ENCODE peak calls at places on chromosomes 7 and 10, in eight cellular contexts. One of them, this sample, is unnamed. For H3K27me3 and H3K36me3, the result is how much of the 10 kb centered on the place peaks cover.

GRCh38 chr7:104231054-104232046 is 23.5 kb upstream of the ORC5 start:
- DNase-seq in uterus: peak
- DNase-seq in tibial nerve: peak
- DNase-seq in pancreas: peak
- DNase-seq in lung: no peak
- DNase-seq in BE2C: peak
- DNase-seq in adipocyte: peak
- DNase-seq in heart left ventricle: peak
- DNase-seq in this sample: no peak

GRCh38 chr10:48511855-48512191 is 93.0 kb downstream of the ARHGAP22 start:
- DNase-seq in uterus: no peak
- DNase-seq in tibial nerve: no peak
- DNase-seq in pancreas: no peak
- DNase-seq in lung: no peak
- DNase-seq in BE2C: no peak
- DNase-seq in adipocyte: no peak
- DNase-seq in heart left ventricle: no peak
- DNase-seq in this sample: no peak

GRCh38 chr7:28570970-28571288 is 158.6 kb downstream of the CREB5 start:
- DNase-seq in uterus: no peak
- DNase-seq in tibial nerve: no peak
- DNase-seq in pancreas: no peak
- DNase-seq in lung: no peak
- DNase-seq in BE2C: no peak
- DNase-seq in adipocyte: peak
- DNase-seq in heart left ventricle: no peak
- DNase-seq in this sample: no peak

GRCh38 chr7:157664034-157664433 is 327.2 kb downstream of the DNAJB6 start:
- DNase-seq in uterus: no peak
- DNase-seq in tibial nerve: no peak
- DNase-seq in pancreas: no peak
- DNase-seq in lung: no peak
- DNase-seq in BE2C: no peak
- DNase-seq in adipocyte: no peak
- DNase-seq in heart left ventricle: no peak
- DNase-seq in this sample: no peak

GRCh38 chr10:52376665-52377354 is 62.7 kb downstream of the DKK1 start:
- DNase-seq in uterus: no peak
- DNase-seq in tibial nerve: no peak
- DNase-seq in pancreas: no peak
- DNase-seq in lung: no peak
- DNase-seq in BE2C: no peak
- DNase-seq in adipocyte: no peak
- DNase-seq in heart left ventricle: no peak
- DNase-seq in this sample: no peak

GRCh38 chr7:27392477-27392876 is 149.9 kb downstream of the EVX1 start:
- DNase-seq in uterus: no peak
- DNase-seq in tibial nerve: no peak
- DNase-seq in pancreas: no peak
- DNase-seq in lung: no peak
- DNase-seq in BE2C: no peak
- DNase-seq in adipocyte: no peak
- DNase-seq in heart left ventricle: no peak
- DNase-seq in this sample: no peak

GRCh38 chr7:130732980-130733865 is 784 bp downstream of the KLF14 start:
- DNase-seq in uterus: peak
- DNase-seq in tibial nerve: no peak
- DNase-seq in pancreas: peak
- DNase-seq in lung: no peak
- DNase-seq in BE2C: peak
- DNase-seq in adipocyte: peak
- DNase-seq in heart left ventricle: peak
- DNase-seq in this sample: no peak

GRCh38 chr7:98211221-98211675 is at the start of gene BHLHA15:
- DNase-seq in uterus: no peak
- DNase-seq in tibial nerve: no peak
- DNase-seq in pancreas: peak
- DNase-seq in lung: peak
- DNase-seq in BE2C: peak
- DNase-seq in adipocyte: peak
- DNase-seq in heart left ventricle: peak
- DNase-seq in this sample: peak

GRCh38 chr7:56105508-56105907 is 768 bp downstream of the CHCHD2 start:
- DNase-seq in uterus: no peak
- DNase-seq in tibial nerve: no peak
- DNase-seq in pancreas: no peak
- DNase-seq in lung: no peak
- DNase-seq in BE2C: no peak
- DNase-seq in adipocyte: peak
- DNase-seq in heart left ventricle: peak
- DNase-seq in this sample: peak

GRCh38 chr7:417625-417889 is 102.1 kb downstream of the PDGFA start:
- DNase-seq in uterus: no peak
- DNase-seq in tibial nerve: no peak
- DNase-seq in pancreas: no peak
- DNase-seq in lung: no peak
- DNase-seq in BE2C: no peak
- DNase-seq in adipocyte: no peak
- DNase-seq in heart left ventricle: peak
- DNase-seq in this sample: no peak

GRCh38 chr7:158017226-158018060 is 570.2 kb downstream of the PTPRN2 start:
- DNase-seq in uterus: no peak
- DNase-seq in tibial nerve: no peak
- DNase-seq in pancreas: no peak
- DNase-seq in lung: no peak
- DNase-seq in BE2C: no peak
- DNase-seq in adipocyte: no peak
- DNase-seq in heart left ventricle: peak
- DNase-seq in this sample: no peak

GRCh38 chr10:128062331-128062730 is 63.9 kb downstream of the MKI67 start:
- DNase-seq in uterus: no peak
- DNase-seq in tibial nerve: no peak
- DNase-seq in pancreas: no peak
- DNase-seq in lung: no peak
- DNase-seq in BE2C: peak
- DNase-seq in adipocyte: no peak
- DNase-seq in heart left ventricle: peak
- DNase-seq in this sample: no peak

GRCh38 chr10:93873427-93874115 is 20.2 kb upstream of the SLC35G1 start:
- DNase-seq in uterus: no peak
- DNase-seq in tibial nerve: no peak
- DNase-seq in pancreas: no peak
- DNase-seq in lung: no peak
- DNase-seq in BE2C: no peak
- DNase-seq in adipocyte: peak
- DNase-seq in heart left ventricle: no peak
- DNase-seq in this sample: no peak

GRCh38 chr10:91412688-91413087 is 2.5 kb downstream of the HECTD2 start:
- DNase-seq in uterus: no peak
- DNase-seq in tibial nerve: no peak
- DNase-seq in pancreas: no peak
- DNase-seq in lung: no peak
- DNase-seq in BE2C: no peak
- DNase-seq in adipocyte: no peak
- DNase-seq in heart left ventricle: no peak
- DNase-seq in this sample: no peak

GRCh38 chr7:151386301-151387160 is 23.3 kb downstream of the WDR86 start:
- DNase-seq in uterus: no peak
- DNase-seq in tibial nerve: no peak
- DNase-seq in pancreas: no peak
- DNase-seq in lung: no peak
- DNase-seq in BE2C: no peak
- DNase-seq in adipocyte: no peak
- DNase-seq in heart left ventricle: peak
- DNase-seq in this sample: no peak

GRCh38 chr7:15555385-15555859 is 6.4 kb downstream of the AGMO start:
- DNase-seq in uterus: no peak
- DNase-seq in tibial nerve: no peak
- DNase-seq in pancreas: no peak
- DNase-seq in lung: no peak
- DNase-seq in BE2C: no peak
- DNase-seq in adipocyte: peak
- DNase-seq in heart left ventricle: no peak
- DNase-seq in this sample: no peak

GRCh38 chr10:124644281-124644680 is 99.9 kb downstream of the FAM53B start:
- DNase-seq in uterus: no peak
- DNase-seq in tibial nerve: no peak
- DNase-seq in pancreas: no peak
- DNase-seq in lung: no peak
- DNase-seq in BE2C: no peak
- DNase-seq in adipocyte: no peak
- DNase-seq in heart left ventricle: no peak
- DNase-seq in this sample: no peak
- H3K27me3 ChIP-seq in uterus: under half
- H3K27me3 ChIP-seq in tibial nerve: under half
- H3K27me3 ChIP-seq in pancreas: under half
- H3K27me3 ChIP-seq in lung: under half
- H3K27me3 ChIP-seq in BE2C: under half
- H3K27me3 ChIP-seq in adipocyte: under half
- H3K27me3 ChIP-seq in heart left ventricle: under half
- H3K27me3 ChIP-seq in this sample: under half

DNA sequence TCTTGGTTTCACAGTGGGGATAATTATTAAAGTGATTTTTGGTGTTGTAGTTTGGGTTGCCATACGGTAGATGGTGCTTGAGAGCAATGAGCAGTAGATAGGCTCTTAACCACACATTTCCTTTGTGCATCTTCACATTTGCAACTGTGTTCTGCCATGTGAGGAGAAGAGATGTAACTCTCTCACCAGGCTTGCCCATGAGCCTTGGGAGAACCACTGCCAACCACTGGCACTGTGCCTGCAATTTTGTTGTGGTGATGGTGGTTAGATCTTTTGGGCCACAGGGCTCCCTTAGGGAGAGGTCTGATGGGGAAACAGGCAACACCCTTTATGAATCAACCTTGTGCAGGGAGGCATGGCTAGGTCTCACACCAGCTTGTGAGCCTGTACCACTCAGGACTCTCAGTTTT is 204.3 kb downstream of the CCDC7 start:
- DNase-seq in uterus: no peak
- DNase-seq in tibial nerve: no peak
- DNase-seq in pancreas: no peak
- DNase-seq in lung: no peak
- DNase-seq in BE2C: no peak
- DNase-seq in adipocyte: no peak
- DNase-seq in heart left ventricle: no peak
- DNase-seq in this sample: no peak
- H3K36me3 ChIP-seq in uterus: under half
- H3K36me3 ChIP-seq in tibial nerve: under half
- H3K36me3 ChIP-seq in pancreas: under half
- H3K36me3 ChIP-seq in lung: under half
- H3K36me3 ChIP-seq in BE2C: under half
- H3K36me3 ChIP-seq in adipocyte: under half
- H3K36me3 ChIP-seq in heart left ventricle: under half
- H3K36me3 ChIP-seq in this sample: under half

GRCh38 chr7:155529346-155529745 is 17.0 kb downstream of the CNPY1 start:
- DNase-seq in uterus: no peak
- DNase-seq in tibial nerve: no peak
- DNase-seq in pancreas: no peak
- DNase-seq in lung: no peak
- DNase-seq in BE2C: no peak
- DNase-seq in adipocyte: no peak
- DNase-seq in heart left ventricle: no peak
- DNase-seq in this sample: no peak

GRCh38 chr7:155531686-155532085 is 14.7 kb downstream of the CNPY1 start:
- DNase-seq in uterus: no peak
- DNase-seq in tibial nerve: no peak
- DNase-seq in pancreas: no peak
- DNase-seq in lung: no peak
- DNase-seq in BE2C: no peak
- DNase-seq in adipocyte: no peak
- DNase-seq in heart left ventricle: no peak
- DNase-seq in this sample: no peak

GRCh38 chr7:155529845-155530244 is 16.5 kb downstream of the CNPY1 start:
- DNase-seq in uterus: no peak
- DNase-seq in tibial nerve: no peak
- DNase-seq in pancreas: no peak
- DNase-seq in lung: no peak
- DNase-seq in BE2C: no peak
- DNase-seq in adipocyte: no peak
- DNase-seq in heart left ventricle: no peak
- DNase-seq in this sample: no peak

GRCh38 chr7:155532792-155533119 is 13.6 kb downstream of the CNPY1 start:
- DNase-seq in uterus: no peak
- DNase-seq in tibial nerve: no peak
- DNase-seq in pancreas: no peak
- DNase-seq in lung: no peak
- DNase-seq in BE2C: no peak
- DNase-seq in adipocyte: no peak
- DNase-seq in heart left ventricle: no peak
- DNase-seq in this sample: no peak

DNA sequence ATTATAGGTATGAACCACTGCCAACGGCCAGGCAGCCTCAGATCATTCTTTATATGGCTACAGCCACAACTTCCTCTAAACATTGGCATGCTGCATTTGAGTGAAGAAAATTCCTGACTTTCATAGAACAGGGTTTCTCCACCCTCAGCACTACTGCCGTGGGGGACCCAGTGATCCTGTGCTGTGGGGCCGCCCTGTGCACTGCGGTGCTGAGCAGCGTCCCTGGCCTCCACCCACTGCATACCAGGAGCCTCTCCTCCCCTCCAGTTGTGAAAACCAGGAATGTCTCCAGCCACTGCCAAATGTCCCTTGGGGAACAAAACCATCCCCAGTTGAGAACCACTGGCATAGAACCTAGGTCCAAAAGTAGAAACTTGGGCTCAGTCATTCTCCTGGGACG is 15.8 kb downstream of the CNPY1 start:
- DNase-seq in uterus: no peak
- DNase-seq in tibial nerve: no peak
- DNase-seq in pancreas: no peak
- DNase-seq in lung: no peak
- DNase-seq in BE2C: no peak
- DNase-seq in adipocyte: no peak
- DNase-seq in heart left ventricle: no peak
- DNase-seq in this sample: no peak
- H3K27me3 ChIP-seq in uterus: under half
- H3K27me3 ChIP-seq in tibial nerve: under half
- H3K27me3 ChIP-seq in pancreas: under half
- H3K27me3 ChIP-seq in lung: under half
- H3K27me3 ChIP-seq in BE2C: half or more
- H3K27me3 ChIP-seq in adipocyte: half or more
- H3K27me3 ChIP-seq in heart left ventricle: under half
- H3K27me3 ChIP-seq in this sample: under half

DNA sequence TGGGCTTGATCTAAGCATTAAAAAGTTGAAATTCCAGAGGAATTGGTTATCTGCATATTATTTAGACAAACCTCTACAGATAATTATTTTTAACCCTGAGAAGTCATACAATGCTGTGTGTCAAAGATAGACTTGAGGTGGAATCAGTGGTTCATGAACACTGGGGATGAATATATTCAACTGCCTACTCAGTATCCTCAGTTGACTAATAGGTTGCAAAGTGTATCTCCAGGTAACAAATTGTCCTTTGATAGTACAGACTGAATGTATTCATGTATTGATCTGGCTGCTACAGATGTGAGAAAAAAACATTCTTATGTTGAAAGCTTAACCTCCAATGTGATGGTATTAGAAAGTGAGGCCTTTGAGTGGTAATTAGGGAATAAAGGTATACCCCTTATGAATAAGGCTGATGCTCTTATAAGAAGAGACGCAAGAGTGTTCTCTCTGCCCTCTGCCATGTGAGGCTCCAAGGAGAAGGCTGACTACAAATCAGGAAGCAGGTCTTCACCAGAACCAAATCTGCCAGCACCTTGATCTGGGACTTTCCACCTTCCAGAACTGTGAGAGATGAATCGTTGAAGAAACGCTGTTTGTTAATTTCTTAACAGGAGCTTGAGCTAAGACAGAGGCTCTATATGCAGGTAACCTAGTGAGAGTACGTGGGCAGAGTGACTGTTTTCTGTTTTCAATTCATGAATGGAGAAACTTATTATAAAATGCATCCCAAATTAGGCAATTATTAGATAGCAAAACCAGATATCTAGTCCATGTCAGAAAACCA is 7.5 kb downstream of the MRPL32 start:
- DNase-seq in uterus: no peak
- DNase-seq in tibial nerve: no peak
- DNase-seq in pancreas: no peak
- DNase-seq in lung: no peak
- DNase-seq in BE2C: no peak
- DNase-seq in adipocyte: no peak
- DNase-seq in heart left ventricle: no peak
- DNase-seq in this sample: no peak
- H3K36me3 ChIP-seq in uterus: under half
- H3K36me3 ChIP-seq in tibial nerve: under half
- H3K36me3 ChIP-seq in pancreas: under half
- H3K36me3 ChIP-seq in lung: under half
- H3K36me3 ChIP-seq in BE2C: under half
- H3K36me3 ChIP-seq in adipocyte: half or more
- H3K36me3 ChIP-seq in heart left ventricle: under half
- H3K36me3 ChIP-seq in this sample: under half